ENCODE peak calls at places on chromosomes 4 and X, in four cellular contexts. W, Z, A and R are unnamed samples.

GRCh38 chrX:133444196-133444595 is 28.9 kb upstream of the GPC4 start:
- DNase-seq in W (no peak), Z (no peak), A (no peak), R (no peak)

GRCh38 chr4:60522265-60522664 is 677.9 kb upstream of the ADGRL3 start:
- DNase-seq in W (no peak), Z (no peak), A (no peak), R (no peak)

GRCh38 chrX:45623266-45623665 is 422.6 kb upstream of the DIPK2B start:
- DNase-seq in A (no peak), Z (no peak), W (no peak), R (no peak)

GRCh38 chr4:16745009-16745408 is 153.4 kb downstream of the LDB2 start:
- DNase-seq in Z (no peak), A (no peak), W (no peak), R (peak; percentile 7)

GRCh38 chr4:85823295-85823694 is 348.3 kb downstream of the ARHGAP24 start:
- DNase-seq in A (no peak), W (no peak), Z (no peak), R (no peak)

GRCh38 chr4:176013466-176014247 is 52.0 kb upstream of the WDR17 start:
- DNase-seq in Z (no peak), W (no peak), A (no peak), R (no peak)

GRCh38 chr4:182449186-182449880 is 206.1 kb downstream of the TENM3 start:
- DNase-seq in Z (peak; percentile 24), A (peak; percentile 69), W (no peak), R (peak; percentile 49)

GRCh38 chr4:139740121-139740520 is 74.5 kb downstream of the MGST2 start:
- DNase-seq in W (no peak), A (peak; percentile 53), Z (no peak), R (no peak)

GRCh38 chr4:70681730-70682129 is 6.6 kb upstream of the UTP3 start:
- DNase-seq in A (no peak), Z (no peak), W (no peak), R (no peak)